ENCODE peak calls at places on chromosomes 4 and X, in seven cellular contexts. Z is astrocyte, E is small intestine, L is tibial nerve, D is heart left ventricle, Y is brain pericyte, C is AG04450. R is an unnamed sample.
A peak's percentile ranks its signal among the peaks of the same experiment; 100 is the strongest.

GRCh38 chr4:53510981-53511380 is 80.3 kb downstream of the LNX1 start:
- DNase-seq in Z (peak; percentile 70), E (no peak), L (no peak), D (no peak), Y (no peak), C (no peak), R (no peak)

GRCh38 chr4:77818077-77818666 is 996 bp downstream of the CNOT6L start:
- DNase-seq in Z (peak; percentile 71), E (peak; percentile 84), L (peak; percentile 50), D (peak; percentile 73), Y (peak; percentile 60), C (no peak), R (peak; percentile 80)

GRCh38 chr4:71283642-71284257 is 55.1 kb upstream of the SLC4A4 start:
- DNase-seq in Z (no peak), E (no peak), L (no peak), D (no peak), Y (no peak), C (no peak), R (no peak)

GRCh38 chr4:74772106-74772505 is 22.2 kb downstream of the BTC start:
- DNase-seq in Z (no peak), E (no peak), L (no peak), D (no peak), Y (no peak), C (no peak), R (no peak)

GRCh38 chrX:116872931-116873330 is 410.2 kb upstream of the CT83 start:
- DNase-seq in Z (no peak), E (no peak), L (no peak), D (no peak), Y (no peak), C (no peak), R (no peak)

GRCh38 chrX:130680164-130681035 is 222.6 kb downstream of the ENOX2 start:
- DNase-seq in Z (peak; percentile 16), E (no peak), L (no peak), D (no peak), Y (no peak), C (no peak), R (peak; percentile 6)

GRCh38 chr4:37758226-37758625 is 68.3 kb upstream of the PGM2 start:
- DNase-seq in Z (peak; percentile 48), E (no peak), L (no peak), D (peak; percentile 55), Y (no peak), C (no peak), R (no peak)

GRCh38 chr4:104989363-104989762 is 157.3 kb upstream of the TET2 start:
- DNase-seq in Z (peak; percentile 76), E (no peak), L (no peak), D (no peak), Y (no peak), C (peak; percentile 4), R (no peak)

GRCh38 chr4:139740121-139740520 is 74.5 kb downstream of the MGST2 start:
- DNase-seq in Z (no peak), E (no peak), L (no peak), D (peak; percentile 75), Y (no peak), C (no peak), R (peak; percentile 16)

GRCh38 chrX:10620121-10620699 is at the start of gene MID1:
- DNase-seq in Z (peak; percentile 75), E (peak; percentile 55), L (peak; percentile 30), D (peak; percentile 77), Y (peak; percentile 45), C (no peak), R (peak; percentile 81)

GRCh38 chrX:24846551-24847170 is 152.9 kb downstream of the POLA1 start:
- DNase-seq in Z (no peak), E (no peak), L (peak; percentile 16), D (no peak), Y (no peak), C (no peak), R (peak; percentile 5)

GRCh38 chr4:88743696-88744095 is 46.1 kb upstream of the NAP1L5 start:
- DNase-seq in Z (peak; percentile 93), E (no peak), L (no peak), D (no peak), Y (no peak), C (peak; percentile 63), R (no peak)

GRCh38 chrX:147183161-147183560 is 368.6 kb upstream of the CXorf51A start:
- DNase-seq in Z (no peak), E (no peak), L (no peak), D (no peak), Y (no peak), C (no peak), R (no peak)

GRCh38 chr4:128468485-128468989 is 180.9 kb upstream of the PGRMC2 start:
- DNase-seq in Z (peak; percentile 94), E (peak; percentile 93), L (peak; percentile 28), D (peak; percentile 40), Y (no peak), C (peak; percentile 92), R (peak; percentile 80)

GRCh38 chr4:28149762-28150161 is 1289.1 kb downstream of the STIM2 start:
- DNase-seq in Z (no peak), E (no peak), L (no peak), D (no peak), Y (no peak), C (no peak), R (no peak)

GRCh38 chr4:24604558-24605214 is 20.3 kb upstream of the DHX15 start:
- DNase-seq in Z (no peak), E (no peak), L (no peak), D (no peak), Y (no peak), C (no peak), R (no peak)

GRCh38 chr4:185782523-185782922 is 29.5 kb downstream of the SORBS2 start:
- DNase-seq in Z (peak; percentile 60), E (peak; percentile 7), L (no peak), D (no peak), Y (no peak), C (no peak), R (no peak)

GRCh38 chrX:134949271-134949670 is 41.5 kb upstream of the SMIM10 start:
- DNase-seq in Z (peak; percentile 45), E (no peak), L (no peak), D (no peak), Y (no peak), C (no peak), R (no peak)

GRCh38 chr4:41537267-41537890 is 578 bp upstream of the LIMCH1 start:
- DNase-seq in Z (no peak), E (no peak), L (no peak), D (no peak), Y (no peak), C (no peak), R (no peak)

GRCh38 chr4:53747401-53747800 is 156.1 kb upstream of the LNX1 start:
- DNase-seq in Z (no peak), E (no peak), L (no peak), D (no peak), Y (no peak), C (no peak), R (no peak)

GRCh38 chrX:46547857-46548256 is 2.6 kb upstream of the ZNF674 start:
- DNase-seq in Z (peak; percentile 86), E (no peak), L (no peak), D (no peak), Y (no peak), C (peak; percentile 37), R (no peak)

GRCh38 chr4:113446019-113446418 is 315.5 kb downstream of the CAMK2D start:
- DNase-seq in Z (peak; percentile 98), E (no peak), L (no peak), D (no peak), Y (no peak), C (no peak), R (no peak)

GRCh38 chrX:40175416-40176255 is 77.9 kb upstream of the BCOR start:
- DNase-seq in Z (no peak), E (peak; percentile 78), L (no peak), D (peak; percentile 80), Y (no peak), C (no peak), R (peak; percentile 83)

GRCh38 chr4:133995243-133995960 is 206.2 kb downstream of the PABPC4L start:
- DNase-seq in Z (no peak), E (no peak), L (no peak), D (no peak), Y (no peak), C (no peak), R (no peak)

GRCh38 chrX:34341258-34341657 is 209.1 kb upstream of the FAM47A start:
- DNase-seq in Z (no peak), E (no peak), L (no peak), D (no peak), Y (no peak), C (no peak), R (no peak)

GRCh38 chr4:78379040-78379439 is 172.5 kb upstream of the ANXA3 start:
- DNase-seq in Z (peak; percentile 4), E (no peak), L (no peak), D (no peak), Y (no peak), C (no peak), R (no peak)

GRCh38 chr4:147096667-147097604 is 151.3 kb upstream of the TTC29 start:
- DNase-seq in Z (no peak), E (peak; percentile 56), L (no peak), D (no peak), Y (no peak), C (peak; percentile 15), R (no peak)

R was measured in thyroid gland.